ENCODE peak calls at places on chromosomes 11 and 22, in four cellular contexts. One of them, this sample, is unnamed.

GRCh38 chr11:73393479-73394415 is 17.5 kb downstream of the RELT start:
- DNase-seq in Ammon's horn: peak
- DNase-seq in HEK293T: peak
- DNase-seq in activated naive CD8-positive, alpha-beta T cell treated with anti-CD3 and anti-CD28 coated beads, Interleukin-2, amount 50 U/mL, for 24 hours: peak
- DNase-seq in this sample: peak

GRCh38 chr11:63768232-63769043 is at the start of gene ZFTA:
- DNase-seq in HEK293T: peak
- DNase-seq in Ammon's horn: peak
- DNase-seq in activated naive CD8-positive, alpha-beta T cell treated with anti-CD3 and anti-CD28 coated beads, Interleukin-2, amount 50 U/mL, for 24 hours: peak
- DNase-seq in this sample: peak

GRCh38 chr11:63614136-63614664 is at the start of gene PLAAT3:
- DNase-seq in activated naive CD8-positive, alpha-beta T cell treated with anti-CD3 and anti-CD28 coated beads, Interleukin-2, amount 50 U/mL, for 24 hours: peak
- DNase-seq in Ammon's horn: peak
- DNase-seq in HEK293T: peak
- DNase-seq in this sample: peak

GRCh38 chr11:67428052-67429001 is at the start of gene RPS6KB2:
- DNase-seq in activated naive CD8-positive, alpha-beta T cell treated with anti-CD3 and anti-CD28 coated beads, Interleukin-2, amount 50 U/mL, for 24 hours: peak
- DNase-seq in Ammon's horn: peak
- DNase-seq in HEK293T: peak
- DNase-seq in this sample: peak

GRCh38 chr11:67248653-67249052 is 17.6 kb upstream of the GRK2 start:
- DNase-seq in Ammon's horn: no peak
- DNase-seq in HEK293T: no peak
- DNase-seq in activated naive CD8-positive, alpha-beta T cell treated with anti-CD3 and anti-CD28 coated beads, Interleukin-2, amount 50 U/mL, for 24 hours: no peak
- DNase-seq in this sample: peak

GRCh38 chr11:68388595-68389198 is 71.9 kb upstream of the PPP6R3 start:
- DNase-seq in Ammon's horn: no peak
- DNase-seq in HEK293T: no peak
- DNase-seq in activated naive CD8-positive, alpha-beta T cell treated with anti-CD3 and anti-CD28 coated beads, Interleukin-2, amount 50 U/mL, for 24 hours: no peak
- DNase-seq in this sample: no peak

GRCh38 chr11:2898366-2899079 is 12.9 kb upstream of the CDKN1C start:
- DNase-seq in Ammon's horn: no peak
- DNase-seq in activated naive CD8-positive, alpha-beta T cell treated with anti-CD3 and anti-CD28 coated beads, Interleukin-2, amount 50 U/mL, for 24 hours: peak
- DNase-seq in HEK293T: no peak
- DNase-seq in this sample: peak

GRCh38 chr11:113725411-113725810 is 19.3 kb upstream of the TMPRSS5 start:
- DNase-seq in HEK293T: no peak
- DNase-seq in activated naive CD8-positive, alpha-beta T cell treated with anti-CD3 and anti-CD28 coated beads, Interleukin-2, amount 50 U/mL, for 24 hours: no peak
- DNase-seq in Ammon's horn: no peak
- DNase-seq in this sample: no peak

GRCh38 chr11:119433369-119433749 is 10.4 kb upstream of the THY1 start:
- DNase-seq in HEK293T: no peak
- DNase-seq in Ammon's horn: no peak
- DNase-seq in activated naive CD8-positive, alpha-beta T cell treated with anti-CD3 and anti-CD28 coated beads, Interleukin-2, amount 50 U/mL, for 24 hours: no peak
- DNase-seq in this sample: no peak

GRCh38 chr22:22928666-22929380 is 41.2 kb downstream of the IGLL5 start:
- DNase-seq in HEK293T: no peak
- DNase-seq in activated naive CD8-positive, alpha-beta T cell treated with anti-CD3 and anti-CD28 coated beads, Interleukin-2, amount 50 U/mL, for 24 hours: peak
- DNase-seq in Ammon's horn: no peak
- DNase-seq in this sample: no peak

GRCh38 chr11:44016129-44016528 is 31.7 kb upstream of the ACCSL start:
- DNase-seq in Ammon's horn: no peak
- DNase-seq in activated naive CD8-positive, alpha-beta T cell treated with anti-CD3 and anti-CD28 coated beads, Interleukin-2, amount 50 U/mL, for 24 hours: no peak
- DNase-seq in HEK293T: no peak
- DNase-seq in this sample: no peak

GRCh38 chr11:831132-831864 is 1.5 kb upstream of the CD151 start:
- DNase-seq in Ammon's horn: no peak
- DNase-seq in activated naive CD8-positive, alpha-beta T cell treated with anti-CD3 and anti-CD28 coated beads, Interleukin-2, amount 50 U/mL, for 24 hours: no peak
- DNase-seq in HEK293T: no peak
- DNase-seq in this sample: no peak

GRCh38 chr22:43923191-43923590 is 414 bp upstream of the PNPLA3 start:
- DNase-seq in HEK293T: no peak
- DNase-seq in Ammon's horn: no peak
- DNase-seq in activated naive CD8-positive, alpha-beta T cell treated with anti-CD3 and anti-CD28 coated beads, Interleukin-2, amount 50 U/mL, for 24 hours: peak
- DNase-seq in this sample: no peak

GRCh38 chr11:102733232-102733875 is 8.6 kb upstream of the MMP8 start:
- DNase-seq in activated naive CD8-positive, alpha-beta T cell treated with anti-CD3 and anti-CD28 coated beads, Interleukin-2, amount 50 U/mL, for 24 hours: peak
- DNase-seq in Ammon's horn: peak
- DNase-seq in HEK293T: peak
- DNase-seq in this sample: peak

GRCh38 chr22:42277988-42278776 is 7.7 kb upstream of the TCF20 start:
- DNase-seq in Ammon's horn: peak
- DNase-seq in activated naive CD8-positive, alpha-beta T cell treated with anti-CD3 and anti-CD28 coated beads, Interleukin-2, amount 50 U/mL, for 24 hours: no peak
- DNase-seq in HEK293T: no peak
- DNase-seq in this sample: no peak

GRCh38 chr11:15206791-15207190 is 92.1 kb downstream of the INSC start:
- DNase-seq in activated naive CD8-positive, alpha-beta T cell treated with anti-CD3 and anti-CD28 coated beads, Interleukin-2, amount 50 U/mL, for 24 hours: no peak
- DNase-seq in Ammon's horn: no peak
- DNase-seq in HEK293T: no peak
- DNase-seq in this sample: no peak

GRCh38 chr11:606245-606644 is 9.5 kb downstream of the IRF7 start:
- DNase-seq in HEK293T: no peak
- DNase-seq in Ammon's horn: no peak
- DNase-seq in activated naive CD8-positive, alpha-beta T cell treated with anti-CD3 and anti-CD28 coated beads, Interleukin-2, amount 50 U/mL, for 24 hours: no peak
- DNase-seq in this sample: no peak

GRCh38 chr11:65743928-65744698 is 23.5 kb upstream of the RNASEH2C start:
- DNase-seq in HEK293T: peak
- DNase-seq in Ammon's horn: no peak
- DNase-seq in activated naive CD8-positive, alpha-beta T cell treated with anti-CD3 and anti-CD28 coated beads, Interleukin-2, amount 50 U/mL, for 24 hours: peak
- DNase-seq in this sample: peak

GRCh38 chr11:57290288-57290687 is 34.5 kb downstream of the TNKS1BP1 start:
- DNase-seq in Ammon's horn: no peak
- DNase-seq in HEK293T: no peak
- DNase-seq in activated naive CD8-positive, alpha-beta T cell treated with anti-CD3 and anti-CD28 coated beads, Interleukin-2, amount 50 U/mL, for 24 hours: no peak
- DNase-seq in this sample: no peak

GRCh38 chr11:32420937-32421532 is 14.3 kb downstream of the WT1 start:
- DNase-seq in activated naive CD8-positive, alpha-beta T cell treated with anti-CD3 and anti-CD28 coated beads, Interleukin-2, amount 50 U/mL, for 24 hours: peak
- DNase-seq in Ammon's horn: no peak
- DNase-seq in HEK293T: no peak
- DNase-seq in this sample: no peak